ENCODE peak calls at places on chromosome 19, in eight cellular contexts. One of them, this sample, is unnamed.

GRCh38 chr19:30651066-30651465 is 278.9 kb downstream of the ZNF536 start:
- DNase-seq in cerebellum: no peak
- DNase-seq in psoas muscle: no peak
- DNase-seq in iPS DF 19.7: no peak
- DNase-seq in T47D: no peak
- DNase-seq in stimulated activated CD4-positive, alpha-beta T cell treated with anti-CD3 and anti-CD28 coated beads, Interleukin-4, amount 100 ng/mL, for 4 hours: no peak
- DNase-seq in GF-D8: no peak
- DNase-seq in hepatic stellate cell: no peak
- DNase-seq in this sample: no peak

GRCh38 chr19:56309511-56310185 is 5.0 kb downstream of the ZSCAN5A start:
- DNase-seq in hepatic stellate cell: peak
- DNase-seq in psoas muscle: peak
- DNase-seq in iPS DF 19.7: no peak
- DNase-seq in cerebellum: peak
- DNase-seq in T47D: peak
- DNase-seq in GF-D8: no peak
- DNase-seq in stimulated activated CD4-positive, alpha-beta T cell treated with anti-CD3 and anti-CD28 coated beads, Interleukin-4, amount 100 ng/mL, for 4 hours: peak
- DNase-seq in this sample: peak

GRCh38 chr19:45881909-45882528 is 3.9 kb downstream of the IRF2BP1 start:
- DNase-seq in T47D: no peak
- DNase-seq in hepatic stellate cell: no peak
- DNase-seq in iPS DF 19.7: no peak
- DNase-seq in cerebellum: no peak
- DNase-seq in stimulated activated CD4-positive, alpha-beta T cell treated with anti-CD3 and anti-CD28 coated beads, Interleukin-4, amount 100 ng/mL, for 4 hours: no peak
- DNase-seq in GF-D8: no peak
- DNase-seq in psoas muscle: no peak
- DNase-seq in this sample: no peak

GRCh38 chr19:42052241-42052863 is 17.7 kb downstream of the GRIK5 start:
- DNase-seq in T47D: no peak
- DNase-seq in stimulated activated CD4-positive, alpha-beta T cell treated with anti-CD3 and anti-CD28 coated beads, Interleukin-4, amount 100 ng/mL, for 4 hours: no peak
- DNase-seq in hepatic stellate cell: no peak
- DNase-seq in iPS DF 19.7: no peak
- DNase-seq in GF-D8: no peak
- DNase-seq in cerebellum: peak
- DNase-seq in psoas muscle: no peak
- DNase-seq in this sample: no peak

GRCh38 chr19:1850809-1851544 is 2.7 kb upstream of the REXO1 start:
- DNase-seq in psoas muscle: peak
- DNase-seq in T47D: no peak
- DNase-seq in hepatic stellate cell: no peak
- DNase-seq in GF-D8: no peak
- DNase-seq in iPS DF 19.7: no peak
- DNase-seq in cerebellum: no peak
- DNase-seq in stimulated activated CD4-positive, alpha-beta T cell treated with anti-CD3 and anti-CD28 coated beads, Interleukin-4, amount 100 ng/mL, for 4 hours: no peak
- DNase-seq in this sample: no peak

GRCh38 chr19:53328967-53329366 is 4.6 kb upstream of the ZNF845 start:
- DNase-seq in T47D: no peak
- DNase-seq in stimulated activated CD4-positive, alpha-beta T cell treated with anti-CD3 and anti-CD28 coated beads, Interleukin-4, amount 100 ng/mL, for 4 hours: no peak
- DNase-seq in iPS DF 19.7: no peak
- DNase-seq in hepatic stellate cell: no peak
- DNase-seq in cerebellum: peak
- DNase-seq in psoas muscle: peak
- DNase-seq in GF-D8: no peak
- DNase-seq in this sample: no peak

GRCh38 chr19:50162988-50163387 is at the start of gene IZUMO2:
- DNase-seq in hepatic stellate cell: no peak
- DNase-seq in T47D: no peak
- DNase-seq in stimulated activated CD4-positive, alpha-beta T cell treated with anti-CD3 and anti-CD28 coated beads, Interleukin-4, amount 100 ng/mL, for 4 hours: no peak
- DNase-seq in psoas muscle: no peak
- DNase-seq in iPS DF 19.7: no peak
- DNase-seq in GF-D8: no peak
- DNase-seq in cerebellum: no peak
- DNase-seq in this sample: no peak

GRCh38 chr19:1768248-1768647 is 14.9 kb downstream of the ONECUT3 start:
- DNase-seq in cerebellum: no peak
- DNase-seq in hepatic stellate cell: peak
- DNase-seq in GF-D8: no peak
- DNase-seq in iPS DF 19.7: no peak
- DNase-seq in T47D: no peak
- DNase-seq in stimulated activated CD4-positive, alpha-beta T cell treated with anti-CD3 and anti-CD28 coated beads, Interleukin-4, amount 100 ng/mL, for 4 hours: no peak
- DNase-seq in psoas muscle: no peak
- DNase-seq in this sample: no peak

GRCh38 chr19:928471-929259 is 2.8 kb downstream of the ARID3A start:
- DNase-seq in iPS DF 19.7: no peak
- DNase-seq in cerebellum: peak
- DNase-seq in T47D: peak
- DNase-seq in hepatic stellate cell: peak
- DNase-seq in GF-D8: no peak
- DNase-seq in stimulated activated CD4-positive, alpha-beta T cell treated with anti-CD3 and anti-CD28 coated beads, Interleukin-4, amount 100 ng/mL, for 4 hours: no peak
- DNase-seq in psoas muscle: no peak
- DNase-seq in this sample: peak

GRCh38 chr19:6738726-6739389 is 622 bp upstream of the TRIP10 start:
- DNase-seq in iPS DF 19.7: no peak
- DNase-seq in T47D: no peak
- DNase-seq in hepatic stellate cell: no peak
- DNase-seq in psoas muscle: peak
- DNase-seq in GF-D8: no peak
- DNase-seq in cerebellum: no peak
- DNase-seq in stimulated activated CD4-positive, alpha-beta T cell treated with anti-CD3 and anti-CD28 coated beads, Interleukin-4, amount 100 ng/mL, for 4 hours: no peak
- DNase-seq in this sample: no peak

GRCh38 chr19:31408460-31409124 is 59.4 kb upstream of the TSHZ3 start:
- DNase-seq in iPS DF 19.7: no peak
- DNase-seq in psoas muscle: no peak
- DNase-seq in stimulated activated CD4-positive, alpha-beta T cell treated with anti-CD3 and anti-CD28 coated beads, Interleukin-4, amount 100 ng/mL, for 4 hours: no peak
- DNase-seq in hepatic stellate cell: peak
- DNase-seq in T47D: no peak
- DNase-seq in GF-D8: no peak
- DNase-seq in cerebellum: no peak
- DNase-seq in this sample: peak

GRCh38 chr19:10533656-10534386 is 9.9 kb upstream of the ATG4D start:
- DNase-seq in psoas muscle: no peak
- DNase-seq in GF-D8: no peak
- DNase-seq in stimulated activated CD4-positive, alpha-beta T cell treated with anti-CD3 and anti-CD28 coated beads, Interleukin-4, amount 100 ng/mL, for 4 hours: no peak
- DNase-seq in T47D: no peak
- DNase-seq in hepatic stellate cell: peak
- DNase-seq in iPS DF 19.7: no peak
- DNase-seq in cerebellum: no peak
- DNase-seq in this sample: peak

GRCh38 chr19:55472463-55472862 is 4.0 kb upstream of the ZNF628 start:
- DNase-seq in stimulated activated CD4-positive, alpha-beta T cell treated with anti-CD3 and anti-CD28 coated beads, Interleukin-4, amount 100 ng/mL, for 4 hours: no peak
- DNase-seq in cerebellum: no peak
- DNase-seq in psoas muscle: no peak
- DNase-seq in T47D: peak
- DNase-seq in iPS DF 19.7: no peak
- DNase-seq in hepatic stellate cell: peak
- DNase-seq in GF-D8: no peak
- DNase-seq in this sample: no peak

GRCh38 chr19:46081928-46082727 is 41.3 kb upstream of the IGFL4 start:
- DNase-seq in T47D: peak
- DNase-seq in psoas muscle: no peak
- DNase-seq in iPS DF 19.7: no peak
- DNase-seq in hepatic stellate cell: peak
- DNase-seq in stimulated activated CD4-positive, alpha-beta T cell treated with anti-CD3 and anti-CD28 coated beads, Interleukin-4, amount 100 ng/mL, for 4 hours: no peak
- DNase-seq in GF-D8: peak
- DNase-seq in cerebellum: no peak
- DNase-seq in this sample: peak

GRCh38 chr19:17086129-17086528 is 10.6 kb downstream of the MYO9B start:
- DNase-seq in hepatic stellate cell: no peak
- DNase-seq in stimulated activated CD4-positive, alpha-beta T cell treated with anti-CD3 and anti-CD28 coated beads, Interleukin-4, amount 100 ng/mL, for 4 hours: no peak
- DNase-seq in cerebellum: no peak
- DNase-seq in T47D: no peak
- DNase-seq in GF-D8: no peak
- DNase-seq in psoas muscle: no peak
- DNase-seq in iPS DF 19.7: no peak
- DNase-seq in this sample: no peak

GRCh38 chr19:39795001-39795400 is 16.3 kb downstream of the LEUTX start:
- DNase-seq in hepatic stellate cell: no peak
- DNase-seq in T47D: no peak
- DNase-seq in stimulated activated CD4-positive, alpha-beta T cell treated with anti-CD3 and anti-CD28 coated beads, Interleukin-4, amount 100 ng/mL, for 4 hours: no peak
- DNase-seq in cerebellum: no peak
- DNase-seq in psoas muscle: no peak
- DNase-seq in GF-D8: no peak
- DNase-seq in iPS DF 19.7: no peak
- DNase-seq in this sample: peak

GRCh38 chr19:19171110-19171672 is 1.1 kb upstream of the MEF2B start:
- DNase-seq in psoas muscle: no peak
- DNase-seq in hepatic stellate cell: no peak
- DNase-seq in stimulated activated CD4-positive, alpha-beta T cell treated with anti-CD3 and anti-CD28 coated beads, Interleukin-4, amount 100 ng/mL, for 4 hours: no peak
- DNase-seq in T47D: no peak
- DNase-seq in cerebellum: no peak
- DNase-seq in iPS DF 19.7: no peak
- DNase-seq in GF-D8: no peak
- DNase-seq in this sample: no peak

GRCh38 chr19:39110263-39110967 is 15.2 kb upstream of the PAK4 start:
- DNase-seq in GF-D8: no peak
- DNase-seq in iPS DF 19.7: no peak
- DNase-seq in psoas muscle: peak
- DNase-seq in cerebellum: peak
- DNase-seq in hepatic stellate cell: peak
- DNase-seq in stimulated activated CD4-positive, alpha-beta T cell treated with anti-CD3 and anti-CD28 coated beads, Interleukin-4, amount 100 ng/mL, for 4 hours: peak
- DNase-seq in T47D: peak
- DNase-seq in this sample: peak

GRCh38 chr19:58544591-58545285 is 874 bp downstream of the TRIM28 start:
- DNase-seq in T47D: no peak
- DNase-seq in iPS DF 19.7: no peak
- DNase-seq in psoas muscle: no peak
- DNase-seq in stimulated activated CD4-positive, alpha-beta T cell treated with anti-CD3 and anti-CD28 coated beads, Interleukin-4, amount 100 ng/mL, for 4 hours: peak
- DNase-seq in cerebellum: peak
- DNase-seq in hepatic stellate cell: peak
- DNase-seq in GF-D8: no peak
- DNase-seq in this sample: no peak

GRCh38 chr19:30450101-30450500 is 77.9 kb downstream of the ZNF536 start:
- DNase-seq in GF-D8: no peak
- DNase-seq in T47D: no peak
- DNase-seq in hepatic stellate cell: no peak
- DNase-seq in cerebellum: peak
- DNase-seq in psoas muscle: no peak
- DNase-seq in stimulated activated CD4-positive, alpha-beta T cell treated with anti-CD3 and anti-CD28 coated beads, Interleukin-4, amount 100 ng/mL, for 4 hours: no peak
- DNase-seq in iPS DF 19.7: peak
- DNase-seq in this sample: no peak

GRCh38 chr19:18712981-18713380 is 29.5 kb downstream of the CRTC1 start:
- DNase-seq in cerebellum: no peak
- DNase-seq in T47D: no peak
- DNase-seq in psoas muscle: no peak
- DNase-seq in stimulated activated CD4-positive, alpha-beta T cell treated with anti-CD3 and anti-CD28 coated beads, Interleukin-4, amount 100 ng/mL, for 4 hours: no peak
- DNase-seq in hepatic stellate cell: no peak
- DNase-seq in iPS DF 19.7: no peak
- DNase-seq in GF-D8: no peak
- DNase-seq in this sample: no peak

GRCh38 chr19:36377541-36378178 is 1.3 kb downstream of the ZFP14 start:
- DNase-seq in psoas muscle: no peak
- DNase-seq in T47D: no peak
- DNase-seq in stimulated activated CD4-positive, alpha-beta T cell treated with anti-CD3 and anti-CD28 coated beads, Interleukin-4, amount 100 ng/mL, for 4 hours: no peak
- DNase-seq in cerebellum: no peak
- DNase-seq in iPS DF 19.7: no peak
- DNase-seq in hepatic stellate cell: peak
- DNase-seq in GF-D8: no peak
- DNase-seq in this sample: no peak

GRCh38 chr19:29840066-29840950 is 28.5 kb downstream of the CCNE1 start:
- DNase-seq in hepatic stellate cell: no peak
- DNase-seq in psoas muscle: no peak
- DNase-seq in cerebellum: no peak
- DNase-seq in stimulated activated CD4-positive, alpha-beta T cell treated with anti-CD3 and anti-CD28 coated beads, Interleukin-4, amount 100 ng/mL, for 4 hours: no peak
- DNase-seq in T47D: no peak
- DNase-seq in GF-D8: no peak
- DNase-seq in iPS DF 19.7: no peak
- DNase-seq in this sample: no peak

GRCh38 chr19:50909240-50910070 is 1.7 kb downstream of the KLK4 start:
- DNase-seq in T47D: peak
- DNase-seq in hepatic stellate cell: no peak
- DNase-seq in GF-D8: no peak
- DNase-seq in cerebellum: peak
- DNase-seq in stimulated activated CD4-positive, alpha-beta T cell treated with anti-CD3 and anti-CD28 coated beads, Interleukin-4, amount 100 ng/mL, for 4 hours: peak
- DNase-seq in iPS DF 19.7: no peak
- DNase-seq in psoas muscle: peak
- DNase-seq in this sample: peak

GRCh38 chr19:55044771-55045716 is 7.0 kb upstream of the GP6 start:
- DNase-seq in iPS DF 19.7: no peak
- DNase-seq in stimulated activated CD4-positive, alpha-beta T cell treated with anti-CD3 and anti-CD28 coated beads, Interleukin-4, amount 100 ng/mL, for 4 hours: no peak
- DNase-seq in GF-D8: no peak
- DNase-seq in psoas muscle: no peak
- DNase-seq in hepatic stellate cell: no peak
- DNase-seq in T47D: no peak
- DNase-seq in cerebellum: no peak
- DNase-seq in this sample: no peak

GRCh38 chr19:43997631-43998290 is 5.0 kb upstream of the ZNF230 start:
- DNase-seq in iPS DF 19.7: no peak
- DNase-seq in hepatic stellate cell: no peak
- DNase-seq in stimulated activated CD4-positive, alpha-beta T cell treated with anti-CD3 and anti-CD28 coated beads, Interleukin-4, amount 100 ng/mL, for 4 hours: no peak
- DNase-seq in psoas muscle: no peak
- DNase-seq in GF-D8: no peak
- DNase-seq in cerebellum: no peak
- DNase-seq in T47D: no peak
- DNase-seq in this sample: no peak

GRCh38 chr19:24159707-24160106 is 72.7 kb downstream of the ZNF254 start:
- DNase-seq in hepatic stellate cell: no peak
- DNase-seq in iPS DF 19.7: peak
- DNase-seq in GF-D8: no peak
- DNase-seq in cerebellum: no peak
- DNase-seq in T47D: peak
- DNase-seq in psoas muscle: no peak
- DNase-seq in stimulated activated CD4-positive, alpha-beta T cell treated with anti-CD3 and anti-CD28 coated beads, Interleukin-4, amount 100 ng/mL, for 4 hours: no peak
- DNase-seq in this sample: no peak

This sample was measured in MV-4-11.